ENCODE peak calls at places on chromosomes 7 and 10, in four cellular contexts. S, E, T and L are unnamed samples.

GRCh38 chr7:112665709-112666108 is 124.5 kb downstream of the TMEM168 start:
- DNase-seq in E (no peak), S (peak), T (no peak), L (no peak)

GRCh38 chr10:118173326-118173725 is 126.6 kb upstream of the RAB11FIP2 start:
- DNase-seq in E (no peak), S (no peak), T (no peak), L (no peak)

GRCh38 chr7:32673275-32673983 is 178.1 kb downstream of the AVL9 start:
- DNase-seq in E (no peak), T (no peak), S (peak), L (no peak)

GRCh38 chr10:26739087-26739631 is 41.7 kb downstream of the PDSS1 start:
- DNase-seq in E (no peak), T (no peak), S (no peak), L (no peak)

GRCh38 chr10:86443936-86444335 is 77.3 kb upstream of the GRID1 start:
- DNase-seq in S (no peak), E (no peak), T (no peak), L (no peak)

GRCh38 chr10:115432188-115432819 is 339.1 kb downstream of the ATRNL1 start:
- DNase-seq in T (no peak), S (peak), E (no peak), L (no peak)

GRCh38 chr10:79399242-79399831 is 46.1 kb downstream of the ZCCHC24 start:
- DNase-seq in T (peak), S (peak), E (no peak), L (peak)

GRCh38 chr7:38950309-38950708 is 27.4 kb upstream of the POU6F2 start:
- DNase-seq in E (no peak), T (no peak), S (peak), L (no peak)

GRCh38 chr10:110458583-110458920 is 39.2 kb upstream of the DUSP5 start:
- DNase-seq in S (no peak), E (no peak), T (no peak), L (no peak)

GRCh38 chr10:69636626-69637550 is 6.8 kb downstream of the FAM241B start:
- DNase-seq in T (no peak), E (no peak), S (no peak), L (no peak)

GRCh38 chr10:86366033-86366901 is at the start of gene GRID1:
- DNase-seq in S (no peak), E (no peak), T (peak), L (peak)

GRCh38 chr10:35212856-35213255 is 86.2 kb downstream of the CREM start:
- DNase-seq in S (no peak), T (no peak), E (no peak), L (no peak)

GRCh38 chr7:148987751-148988512 is 40.4 kb downstream of the PDIA4 start:
- DNase-seq in E (no peak), S (no peak), T (no peak), L (no peak)

GRCh38 chr10:36538945-36539586 is 586.3 kb upstream of the ANKRD30A start:
- DNase-seq in T (no peak), S (peak), E (no peak), L (no peak)

GRCh38 chr10:88672041-88672440 is 7.8 kb downstream of the LIPF start:
- DNase-seq in S (peak), T (no peak), E (no peak), L (no peak)

GRCh38 chr10:120741415-120741814 is 109.7 kb upstream of the WDR11 start:
- DNase-seq in S (no peak), E (no peak), T (no peak), L (no peak)

GRCh38 chr7:126774077-126774476 is 478.7 kb downstream of the GRM8 start:
- DNase-seq in T (no peak), E (no peak), S (no peak), L (no peak)

GRCh38 chr10:75408911-75409885 is 7.6 kb upstream of the ZNF503 start:
- DNase-seq in E (no peak), T (peak), S (no peak), L (peak)

GRCh38 chr7:107715531-107715930 is 28.4 kb upstream of the CBLL1 start:
- DNase-seq in T (no peak), S (no peak), E (no peak), L (no peak)

GRCh38 chr10:59177862-59178235 is 1.4 kb downstream of the PHYHIPL start:
- DNase-seq in T (no peak), E (no peak), S (no peak), L (no peak)

GRCh38 chr7:70557281-70557680 is 574.7 kb upstream of the GALNT17 start:
- DNase-seq in E (no peak), T (no peak), S (no peak), L (no peak)

GRCh38 chr7:38187794-38188472 is 9.9 kb downstream of the STARD3NL start:
- DNase-seq in S (no peak), T (no peak), E (no peak), L (no peak)

GRCh38 chr7:143401265-143401664 is 7.4 kb downstream of the EPHA1 start:
- DNase-seq in E (no peak), T (no peak), S (no peak), L (no peak)

GRCh38 chr7:144517762-144518161 is 114.3 kb upstream of the NOBOX start:
- DNase-seq in T (no peak), E (no peak), S (no peak), L (no peak)

GRCh38 chr10:72297281-72297967 is 23.7 kb downstream of the DDIT4 start:
- DNase-seq in S (peak), T (peak), E (no peak), L (peak)

GRCh38 chr7:17546206-17546998 is 247.9 kb downstream of the AHR start:
- DNase-seq in E (no peak), T (no peak), S (peak), L (no peak)

GRCh38 chr10:14592026-14592425 is 182.7 kb downstream of the FAM107B start:
- DNase-seq in S (no peak), T (no peak), E (no peak), L (no peak)

GRCh38 chr7:148697256-148697841 is 1.4 kb upstream of the CUL1 start:
- DNase-seq in E (no peak), T (peak), S (peak), L (no peak)

GRCh38 chr10:99370993-99371392 is 41.8 kb downstream of the CNNM1 start:
- DNase-seq in S (no peak), E (no peak), T (no peak), L (no peak)

GRCh38 chr7:100503350-100503735 is 19.6 kb downstream of the NYAP1 start:
- DNase-seq in E (no peak), S (peak), T (no peak), L (no peak)

GRCh38 chr7:81285142-81285871 is 366.5 kb upstream of the SEMA3C start:
- DNase-seq in E (no peak), T (no peak), S (peak), L (no peak)

GRCh38 chr10:103854687-103855423 is 521 bp downstream of the SH3PXD2A start:
- DNase-seq in S (peak), T (peak), E (no peak), L (peak)
- TF ChIP-seq CTCF in S (peak), T (no peak), E (peak), L (no peak)

DNA sequence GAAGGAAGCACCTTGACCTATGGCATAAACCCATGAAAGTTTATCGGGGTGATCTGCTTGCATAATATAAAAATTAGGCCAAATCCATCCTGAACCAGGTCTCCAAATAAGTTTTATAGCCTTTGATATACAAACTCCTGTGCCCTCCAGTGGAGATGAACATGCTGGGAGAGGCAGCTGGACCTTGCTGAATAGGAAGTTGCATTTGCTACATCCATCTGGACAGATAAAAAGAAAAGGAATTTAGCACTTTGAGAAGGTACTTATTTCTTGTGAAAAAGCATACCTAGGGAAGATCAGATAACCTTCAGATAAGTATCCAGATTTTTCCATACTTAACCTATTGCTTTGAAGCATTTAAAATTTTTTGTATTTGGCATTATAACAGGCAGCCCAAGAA is 124.6 kb upstream of the STK17A start:
- DNase-seq in E (no peak), S (no peak), T (no peak), L (no peak)
- H3K4me3 ChIP-seq in E (no peak), S (no peak), T (no peak), L (no peak)

GRCh38 chr10:24953350-24954074 is 1.1 kb upstream of the PRTFDC1 start:
- DNase-seq in E (no peak), T (no peak), S (peak), L (no peak)

GRCh38 chr10:24951201-24952145 is 933 bp downstream of the PRTFDC1 start:
- DNase-seq in T (peak), S (peak), E (no peak), L (no peak)

GRCh38 chr10:24952701-24953349 is 419 bp upstream of the PRTFDC1 start:
- DNase-seq in T (peak), E (no peak), S (peak), L (peak)

GRCh38 chr10:24950439-24950838 is 2.0 kb downstream of the PRTFDC1 start:
- DNase-seq in T (no peak), E (no peak), S (no peak), L (no peak)

DNA sequence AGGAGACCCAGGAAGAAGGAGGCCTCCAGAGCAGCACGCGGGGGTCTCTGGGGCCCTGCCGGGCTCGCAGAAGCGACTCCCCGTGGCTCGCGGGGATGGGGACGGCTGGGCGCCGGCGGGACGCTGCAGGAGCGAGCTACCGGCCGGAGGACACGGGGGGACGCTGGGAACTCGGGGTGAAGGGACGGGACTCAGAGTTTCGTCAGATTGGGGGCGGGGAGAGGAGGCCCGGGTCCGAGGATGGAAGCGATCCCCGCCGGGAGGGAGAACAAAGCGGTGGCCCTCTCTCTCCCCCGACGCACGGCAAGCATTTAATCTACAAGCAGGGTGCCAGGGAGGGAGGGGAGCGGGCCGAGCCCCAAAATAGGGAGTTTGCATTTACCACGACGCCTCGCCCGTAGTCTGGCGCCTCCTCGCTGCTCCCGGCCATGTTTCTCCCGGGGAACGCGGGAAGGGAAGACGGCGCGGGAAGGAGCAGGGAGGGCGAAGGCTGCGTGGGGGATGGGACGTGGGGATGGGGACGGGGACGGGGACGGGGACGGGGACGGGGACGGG is at the start of gene PRTFDC1:
- DNase-seq in T (peak), S (peak), E (no peak), L (peak)
- TF ChIP-seq CTCF in T (no peak), S (peak), E (no peak), L (no peak)

GRCh38 chr7:105269397-105269796 is 119.3 kb downstream of the SRPK2 start:
- DNase-seq in E (peak), T (no peak), S (no peak), L (no peak)

GRCh38 chr7:105268056-105268455 is 120.7 kb downstream of the SRPK2 start:
- DNase-seq in E (peak), S (peak), T (no peak), L (no peak)

GRCh38 chr7:105267244-105267643 is 121.5 kb downstream of the SRPK2 start:
- DNase-seq in S (no peak), E (no peak), T (no peak), L (no peak)

GRCh38 chr7:105270117-105270516 is 118.6 kb downstream of the SRPK2 start:
- DNase-seq in T (no peak), E (no peak), S (no peak), L (no peak)

DNA sequence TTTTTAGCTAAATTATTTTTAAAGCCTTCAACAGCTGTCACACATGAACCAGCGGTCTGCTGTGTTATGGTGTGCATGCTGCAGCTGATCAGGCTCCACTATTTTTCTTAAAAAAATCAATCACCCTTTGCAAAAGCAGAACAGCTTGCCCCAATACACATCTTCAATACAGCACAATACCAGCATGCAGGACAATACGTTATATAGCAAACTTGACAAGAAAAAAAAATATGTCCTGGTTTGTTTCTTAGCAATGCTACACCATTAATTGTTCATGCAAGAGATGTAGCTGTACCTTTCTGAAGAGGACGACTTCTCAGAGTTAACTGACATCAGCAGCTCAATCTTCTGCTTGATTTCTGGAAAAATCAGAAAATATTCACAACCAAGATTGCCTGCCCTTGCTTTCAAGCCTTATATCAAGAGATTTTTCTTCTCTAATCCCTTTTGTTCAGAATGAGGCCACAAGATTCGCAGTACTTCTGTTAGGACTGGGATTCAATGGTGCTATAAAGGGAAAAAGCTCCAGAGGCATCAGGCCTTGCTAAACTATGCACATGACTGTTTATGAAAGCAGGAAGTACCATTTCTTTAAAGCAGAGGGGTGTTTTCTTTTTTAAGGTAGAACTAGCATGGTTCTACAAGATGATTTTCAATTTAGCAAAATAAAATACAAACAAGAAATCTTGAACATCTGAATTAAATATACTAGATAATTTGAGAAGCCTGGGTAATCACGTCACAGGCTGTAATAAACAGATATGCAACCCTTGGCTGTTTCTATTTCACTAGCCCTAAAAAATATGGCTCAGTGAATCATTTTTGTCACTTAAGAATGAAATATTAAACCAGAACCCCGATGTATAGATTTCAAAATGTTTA is 120.0 kb downstream of the SRPK2 start:
- DNase-seq in E (peak), T (no peak), S (peak), L (no peak)
- H3K4me3 ChIP-seq in E (peak), T (peak), S (peak), L (no peak)

DNA sequence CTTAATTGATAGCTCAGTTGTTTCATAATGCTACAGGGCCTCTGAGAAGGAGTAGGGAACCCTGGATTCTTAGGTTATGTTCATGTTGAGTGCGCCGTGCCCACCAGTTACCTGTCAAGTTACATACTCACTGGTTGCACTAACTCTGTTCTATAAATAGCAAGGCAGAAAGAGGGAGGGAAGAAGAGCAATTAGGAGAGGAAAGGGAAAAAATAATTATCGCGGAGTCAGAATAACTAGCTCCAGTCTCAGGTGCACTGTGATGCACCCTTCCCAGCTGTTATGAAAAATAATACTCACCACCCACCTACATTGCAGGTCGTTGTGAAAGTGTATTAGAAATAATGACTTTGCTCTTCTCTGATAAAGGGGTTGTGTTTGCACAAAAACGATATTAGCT is 137.4 kb upstream of the PITRM1 start:
- DNase-seq in S (no peak), E (no peak), T (no peak), L (no peak)
- TF ChIP-seq CTCF in S (no peak), E (no peak), T (no peak), L (no peak)

DNA sequence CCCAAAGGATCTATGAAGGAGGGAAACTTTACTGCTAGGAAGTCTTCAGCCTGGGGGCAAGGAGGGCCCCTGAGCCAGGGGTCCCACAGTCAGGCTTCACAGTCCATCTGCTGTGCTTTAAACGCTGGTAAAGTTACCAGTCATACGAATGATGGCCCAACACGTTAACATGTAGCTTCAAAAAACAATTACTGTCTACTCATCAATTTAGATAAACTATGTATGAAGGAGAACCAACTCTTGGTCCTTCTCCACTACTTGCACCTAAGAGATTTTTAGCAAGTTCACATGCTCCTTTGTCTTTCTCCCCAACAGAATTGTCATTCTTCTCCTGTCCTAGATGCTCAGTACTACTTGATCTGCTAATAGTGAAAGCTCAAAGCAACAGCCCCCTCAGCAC is 16.6 kb downstream of the JCAD start:
- DNase-seq in S (no peak), T (no peak), E (no peak), L (no peak)
- H3K4me3 ChIP-seq in S (no peak), T (no peak), E (no peak), L (no peak)

DNA sequence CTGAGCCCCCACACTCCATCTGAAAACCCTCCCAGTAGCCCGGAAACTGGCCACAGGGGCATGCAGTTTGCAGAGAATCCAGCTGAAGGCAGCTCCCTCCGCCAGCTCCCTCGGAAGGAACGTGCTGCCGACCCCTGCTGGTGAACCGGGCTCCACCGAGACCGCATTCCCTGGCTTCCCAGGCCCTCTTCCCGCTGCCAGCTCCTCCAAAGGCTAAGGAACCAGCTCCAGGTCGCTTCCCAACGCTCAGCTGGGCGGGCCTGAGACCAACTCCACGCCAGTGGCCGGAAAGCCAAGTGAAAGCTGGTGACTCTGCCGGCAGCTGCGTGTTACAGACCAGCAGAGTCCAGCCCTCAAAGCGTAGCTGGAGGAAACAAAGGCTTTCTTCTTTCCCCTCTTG is 35.8 kb downstream of the GPER1 start:
- DNase-seq in S (peak), E (no peak), T (peak), L (peak)
- TF ChIP-seq CTCF in S (peak), E (no peak), T (peak), L (no peak)